ENCODE peak calls at places on chromosomes 1 and 21, in six cellular contexts. E is iris pigment epithelial cell; X is stimulated activated naive B cell treated with anti-CD40 and anti-IgM and Interleukin-4, amounts not matched to agents 10 μg/mL and 1 μg/mL and 100 μg/mL, for 72 hours; O is heart right ventricle; J is stimulated activated CD4-positive, alpha-beta T cell treated with anti-CD3 and anti-CD28 coated beads, Interleukin-12 subunit alpha, Interleukin-12 subunit beta, amount 100 ng/mL, for 24 hours; S is activated CD4-positive, alpha-beta T cell treated with anti-CD3 and anti-CD28 coated beads for 24 hours. V is an unnamed sample.

GRCh38 chr1:3597599-3597964 is 13.7 kb downstream of the MEGF6 start:
- DNase-seq in E (no peak), X (no peak), O (no peak), J (no peak), S (no peak), V (no peak)

GRCh38 chr1:8077120-8077573 is 51.0 kb upstream of the ERRFI1 start:
- DNase-seq in E (peak), X (no peak), O (peak), J (no peak), S (no peak), V (peak)

GRCh38 chr1:30368841-30369240 is 354.5 kb downstream of the MATN1 start:
- DNase-seq in E (no peak), X (no peak), O (no peak), J (no peak), S (no peak), V (no peak)

GRCh38 chr21:45976666-45977335 is 4.8 kb upstream of the COL6A1 start:
- DNase-seq in E (no peak), X (no peak), O (peak), J (no peak), S (no peak), V (no peak)

GRCh38 chr1:44354840-44355581 is at the start of gene ERI3:
- DNase-seq in E (peak), X (peak), O (peak), J (peak), S (peak), V (peak)

GRCh38 chr21:28627691-28628090 is 365.0 kb downstream of the LTN1 start:
- DNase-seq in E (no peak), X (no peak), O (no peak), J (no peak), S (no peak), V (no peak)

GRCh38 chr1:36223373-36223995 is 759 bp upstream of the THRAP3 start:
- DNase-seq in E (peak), X (peak), O (no peak), J (peak), S (peak), V (no peak)

GRCh38 chr1:160168609-160169369 is 17.4 kb downstream of the ATP1A4 start:
- DNase-seq in E (no peak), X (no peak), O (no peak), J (no peak), S (no peak), V (no peak)

GRCh38 chr1:231683439-231684165 is 57.0 kb downstream of the DISC1 start:
- DNase-seq in E (no peak), X (no peak), O (no peak), J (no peak), S (no peak), V (no peak)

GRCh38 chr1:212566522-212567479 is 41.8 kb upstream of the ATF3 start:
- DNase-seq in E (peak), X (peak), O (no peak), J (peak), S (peak), V (peak)

GRCh38 chr21:16113052-16113715 is 383.4 kb downstream of the USP25 start:
- DNase-seq in E (peak), X (no peak), O (no peak), J (no peak), S (no peak), V (no peak)

GRCh38 chr1:229434005-229434640 is at the start of gene ACTA1:
- DNase-seq in E (no peak), X (no peak), O (peak), J (no peak), S (no peak), V (no peak)

GRCh38 chr1:117067528-117068370 is 7.6 kb downstream of the TTF2 start:
- DNase-seq in E (peak), X (no peak), O (no peak), J (no peak), S (no peak), V (peak)

GRCh38 chr1:22788298-22788697 is 77.7 kb downstream of the EPHB2 start:
- DNase-seq in E (no peak), X (no peak), O (no peak), J (no peak), S (no peak), V (no peak)

GRCh38 chr21:17679002-17679600 is 66.4 kb upstream of the BTG3 start:
- DNase-seq in E (peak), X (no peak), O (no peak), J (no peak), S (no peak), V (peak)

GRCh38 chr1:44655609-44656008 is 18.7 kb downstream of the TMEM53 start:
- DNase-seq in E (no peak), X (no peak), O (no peak), J (no peak), S (no peak), V (no peak)

GRCh38 chr1:226912587-226913176 is 27.4 kb upstream of the COQ8A start:
- DNase-seq in E (peak), X (peak), O (peak), J (peak), S (peak), V (no peak)

GRCh38 chr21:44927587-44928461 is 7.1 kb upstream of the ITGB2 start:
- DNase-seq in E (peak), X (peak), O (peak), J (peak), S (peak), V (no peak)

GRCh38 chr1:226653311-226653921 is 85.7 kb downstream of the ITPKB start:
- DNase-seq in E (no peak), X (peak), O (no peak), J (no peak), S (no peak), V (no peak)

GRCh38 chr1:206660136-206660535 is 24.6 kb upstream of the MAPKAPK2 start:
- DNase-seq in E (no peak), X (no peak), O (no peak), J (no peak), S (no peak), V (no peak)

GRCh38 chr1:38392866-38393265 is 346.3 kb upstream of the POU3F1 start:
- DNase-seq in E (no peak), X (no peak), O (no peak), J (no peak), S (no peak), V (no peak)

GRCh38 chr1:156623946-156624813 is 5.0 kb downstream of the HAPLN2 start:
- DNase-seq in E (peak), X (no peak), O (peak), J (no peak), S (no peak), V (no peak)

GRCh38 chr1:36322085-36322785 is 1.2 kb downstream of the EVA1B start:
- DNase-seq in E (peak), X (no peak), O (no peak), J (no peak), S (no peak), V (no peak)

GRCh38 chr1:220966473-220966872 is 87.2 kb downstream of the HLX start:
- DNase-seq in E (no peak), X (no peak), O (no peak), J (no peak), S (no peak), V (no peak)

GRCh38 chr1:245160288-245160687 is 5.5 kb downstream of the KIF26B start:
- DNase-seq in E (no peak), X (no peak), O (no peak), J (no peak), S (no peak), V (no peak)

GRCh38 chr1:86409416-86410021 is 13.4 kb upstream of the ODF2L start:
- DNase-seq in E (no peak), X (no peak), O (no peak), J (no peak), S (no peak), V (no peak)

GRCh38 chr1:229029644-229030235 is 241.2 kb upstream of the RAB4A start:
- DNase-seq in E (no peak), X (no peak), O (no peak), J (no peak), S (no peak), V (no peak)

GRCh38 chr1:211236633-211237321 is 22.4 kb upstream of the RCOR3 start:
- DNase-seq in E (peak), X (no peak), O (no peak), J (no peak), S (no peak), V (no peak)

GRCh38 chr21:32325706-32326105 is 27.1 kb downstream of the MRAP start:
- DNase-seq in E (no peak), X (no peak), O (no peak), J (no peak), S (no peak), V (no peak)

GRCh38 chr1:56754713-56755505 is 64.3 kb downstream of the FYB2 start:
- DNase-seq in E (no peak), X (no peak), O (no peak), J (no peak), S (no peak), V (no peak)

GRCh38 chr1:8004803-8005573 is 21.1 kb downstream of the ERRFI1 start:
- DNase-seq in E (peak), X (no peak), O (peak), J (no peak), S (no peak), V (no peak)

GRCh38 chr21:35873441-35873840 is 186.9 kb downstream of the SETD4 start:
- DNase-seq in E (no peak), X (no peak), O (no peak), J (no peak), S (no peak), V (no peak)

GRCh38 chr1:220182656-220183055 is 88.7 kb downstream of the IARS2 start:
- DNase-seq in E (peak), X (no peak), O (no peak), J (no peak), S (no peak), V (no peak)

GRCh38 chr21:17818158-17819113 is 720 bp downstream of the C21orf91 start:
- DNase-seq in E (peak), X (peak), O (peak), J (peak), S (no peak), V (no peak)

GRCh38 chr1:178278135-178278534 is 184.2 kb downstream of the RASAL2 start:
- DNase-seq in E (no peak), X (no peak), O (no peak), J (no peak), S (no peak), V (no peak)

GRCh38 chr1:225519166-225519863 is 91.5 kb upstream of the LBR start:
- DNase-seq in E (no peak), X (no peak), O (peak), J (no peak), S (no peak), V (no peak)

GRCh38 chr21:35988396-35989140 is 71.8 kb downstream of the SETD4 start:
- DNase-seq in E (no peak), X (no peak), O (no peak), J (no peak), S (no peak), V (no peak)

GRCh38 chr21:46213620-46214286 is 14.8 kb downstream of the LSS start:
- DNase-seq in E (no peak), X (no peak), O (no peak), J (no peak), S (no peak), V (no peak)